ENCODE peak calls at places on chromosomes 3 and 15, in seven cellular contexts. S is NCI-H1092 treated with DMSO at 0.1 percent for 48 hours; A is MV-4-11; Q is stimulated activated naive B cell treated with anti-CD40 and anti-IgM and Interleukin-4, amounts not matched to agents 10 μg/mL and 1 μg/mL and 100 μg/mL, for 72 hours; M is heart left ventricle; D is MM.1S; J is WTC11. W is an unnamed sample.
A peak's percentile ranks its signal among the peaks of the same experiment; 100 is the strongest.

GRCh38 chr15:47661661-47662180 is 55.6 kb upstream of the SEMA6D start:
- DNase-seq in M (no peak), J (no peak), S (no peak), Q (no peak), A (no peak), D (no peak), W (no peak)

GRCh38 chr3:183378545-183378944 is 49.9 kb downstream of the MCF2L2 start:
- DNase-seq in J (no peak), D (no peak), A (no peak), Q (no peak), S (no peak), M (no peak), W (no peak)

GRCh38 chr15:62684143-62684808 is 358.3 kb upstream of the TPM1 start:
- DNase-seq in Q (no peak), S (no peak), D (no peak), M (peak; percentile 60), A (no peak), J (no peak), W (no peak)

GRCh38 chr3:187261541-187261969 is 30.0 kb downstream of the MASP1 start:
- DNase-seq in M (no peak), A (no peak), Q (no peak), D (no peak), J (no peak), S (no peak), W (peak; percentile 94)

GRCh38 chr3:124266517-124266916 is 274.6 kb upstream of the ROPN1 start:
- DNase-seq in M (no peak), S (peak; percentile 88), A (no peak), D (no peak), J (no peak), Q (no peak), W (no peak)

GRCh38 chr15:58839485-58839884 is 68.4 kb downstream of the MINDY2 start:
- DNase-seq in A (no peak), D (peak; percentile 16), Q (no peak), S (no peak), J (no peak), M (no peak), W (peak; percentile 4)

GRCh38 chr15:57873564-57874209 is 167.2 kb downstream of the POLR2M start:
- DNase-seq in Q (no peak), A (no peak), J (no peak), M (no peak), D (no peak), S (no peak), W (peak; percentile 7)

GRCh38 chr3:78804251-78805037 is 963.4 kb downstream of the ROBO1 start:
- DNase-seq in A (no peak), S (no peak), Q (no peak), M (peak; percentile 11), J (no peak), D (no peak), W (peak; percentile 48)

GRCh38 chr3:118597184-118597583 is 437.5 kb downstream of the IGSF11 start:
- DNase-seq in D (no peak), A (no peak), Q (no peak), M (no peak), S (no peak), J (no peak), W (no peak)

GRCh38 chr3:146164951-146165350 is 4.0 kb upstream of the PLOD2 start:
- DNase-seq in M (no peak), S (no peak), D (no peak), J (no peak), Q (no peak), A (no peak), W (no peak)

GRCh38 chr3:146783446-146783845 is 178.3 kb upstream of the PLSCR5 start:
- DNase-seq in M (no peak), Q (no peak), J (no peak), D (no peak), A (no peak), S (no peak), W (no peak)

GRCh38 chr15:77626002-77626401 is 6.7 kb downstream of the LINGO1 start:
- DNase-seq in D (no peak), S (no peak), M (no peak), J (no peak), Q (no peak), A (no peak), W (no peak)

GRCh38 chr15:64052925-64053491 is 6.7 kb upstream of the DAPK2 start:
- DNase-seq in J (no peak), S (no peak), A (no peak), D (no peak), M (no peak), Q (no peak), W (no peak)

GRCh38 chr3:149898771-149899170 is 71.9 kb downstream of the PFN2 start:
- DNase-seq in D (no peak), J (no peak), S (no peak), A (no peak), M (peak; percentile 17), Q (no peak), W (peak; percentile 86)

GRCh38 chr3:163924600-163924999 is 1153.7 kb downstream of the SI start:
- DNase-seq in A (no peak), M (no peak), Q (no peak), D (peak; percentile 78), J (no peak), S (peak; percentile 5), W (no peak)

GRCh38 chr3:130961458-130961857 is 65.2 kb downstream of the ASTE1 start:
- DNase-seq in S (no peak), J (no peak), A (no peak), Q (no peak), D (no peak), M (no peak), W (no peak)

GRCh38 chr3:50971487-50971924 is 296.8 kb downstream of the DOCK3 start:
- DNase-seq in Q (peak; percentile 19), J (peak; percentile 48), S (peak; percentile 56), D (peak; percentile 87), M (no peak), A (peak; percentile 56), W (peak; percentile 45)

GRCh38 chr15:36428102-36428845 is 151.2 kb upstream of the CDIN1 start:
- DNase-seq in M (no peak), S (no peak), J (no peak), Q (no peak), A (peak; percentile 18), D (no peak), W (peak; percentile 100)

GRCh38 chr3:128935922-128936321 is 56.5 kb downstream of the ACAD9 start:
- DNase-seq in S (no peak), D (no peak), Q (no peak), A (no peak), J (no peak), M (no peak), W (no peak)

GRCh38 chr3:2099779-2100191 is 1.1 kb downstream of the CNTN4 start:
- DNase-seq in D (no peak), Q (no peak), A (no peak), S (no peak), J (no peak), M (no peak), W (no peak)